ENCODE peak calls at places on chromosome 12, in nine cellular contexts. B is mammary epithelial cell, S is ascending aorta, M is OCI-LY7, R is kidney, Z is IMR-90, K is progenitor cell of endocrine pancreas, P is CD14-positive monocyte, G is right lobe of liver. C is an unnamed sample.

GRCh38 chr12:4293942-4294505 is 20.5 kb downstream of the CCND2 start:
- DNase-seq in G (no peak), K (no peak), Z (no peak), M (no peak), S (no peak), B (no peak), P (no peak), R (peak), C (no peak)

GRCh38 chr12:2540535-2540941 is 254.2 kb upstream of the FKBP4 start:
- DNase-seq in R (peak), Z (no peak), P (no peak), K (no peak), M (no peak), S (no peak), G (no peak), B (no peak), C (no peak)

GRCh38 chr12:89573081-89573810 is 47.4 kb upstream of the POC1B start:
- DNase-seq in K (no peak), R (no peak), Z (no peak), S (no peak), M (no peak), P (no peak), B (no peak), G (no peak), C (no peak)

GRCh38 chr12:25245491-25245890 is 5.2 kb downstream of the KRAS start:
- DNase-seq in B (no peak), R (no peak), P (no peak), G (no peak), S (no peak), M (no peak), Z (no peak), K (no peak), C (no peak)

GRCh38 chr12:12201274-12201758 is 65.5 kb downstream of the LRP6 start:
- DNase-seq in Z (peak), M (no peak), B (no peak), P (no peak), G (no peak), R (no peak), S (no peak), K (no peak), C (no peak)

GRCh38 chr12:21818627-21819026 is 44.1 kb upstream of the KCNJ8 start:
- DNase-seq in P (no peak), K (no peak), M (no peak), S (no peak), G (no peak), B (peak), Z (peak), R (no peak), C (no peak)

GRCh38 chr12:29220632-29221336 is 71.7 kb downstream of the FAR2 start:
- DNase-seq in M (no peak), R (no peak), P (no peak), Z (no peak), G (no peak), B (no peak), S (no peak), K (no peak), C (no peak)

GRCh38 chr12:104352106-104352713 is 48.7 kb downstream of the EID3 start:
- DNase-seq in R (no peak), Z (peak), M (no peak), B (peak), K (no peak), P (no peak), G (no peak), S (no peak), C (no peak)

GRCh38 chr12:68001486-68002466 is 12.5 kb downstream of the IFNG-AS1 start:
- DNase-seq in G (no peak), K (no peak), R (no peak), M (peak), Z (peak), S (no peak), P (no peak), B (no peak), C (no peak)

GRCh38 chr12:56212360-56212759 is 9.4 kb downstream of the RNF41 start:
- DNase-seq in Z (no peak), R (no peak), K (no peak), B (no peak), M (no peak), P (no peak), G (no peak), S (no peak), C (no peak)

GRCh38 chr12:57138526-57139272 is 8.7 kb downstream of the LRP1-AS start:
- DNase-seq in M (no peak), B (no peak), G (peak), R (peak), S (peak), Z (no peak), K (no peak), P (no peak), C (no peak)

GRCh38 chr12:72547593-72547992 is 275.4 kb downstream of the TRHDE start:
- DNase-seq in Z (peak), G (no peak), P (no peak), B (peak), R (no peak), M (no peak), K (no peak), S (no peak), C (no peak)

GRCh38 chr12:12474471-12474928 is 88.2 kb downstream of the DUSP16 start:
- DNase-seq in S (no peak), G (no peak), P (no peak), K (no peak), B (no peak), R (no peak), Z (no peak), M (no peak), C (no peak)

GRCh38 chr12:25200703-25201102 is 5.7 kb downstream of the ETFRF1 start:
- DNase-seq in R (no peak), K (no peak), S (no peak), B (peak), G (no peak), Z (peak), P (no peak), M (no peak), C (no peak)

GRCh38 chr12:56151672-56152131 is 685 bp upstream of the MYL6B start:
- DNase-seq in B (peak), S (peak), K (no peak), P (no peak), Z (no peak), R (peak), G (peak), M (peak), C (peak)

GRCh38 chr12:107912421-107913004 is 138.0 kb downstream of the ASCL4 start:
- DNase-seq in K (peak), G (peak), P (peak), S (no peak), B (peak), R (no peak), M (peak), Z (no peak), C (no peak)

GRCh38 chr12:53750812-53751335 is 905 bp downstream of the CISTR start:
- DNase-seq in M (peak), R (peak), G (no peak), S (peak), K (no peak), Z (peak), P (no peak), B (no peak), C (no peak)

GRCh38 chr12:122921917-122922316 is 26.0 kb upstream of the VPS37B start:
- DNase-seq in G (no peak), M (no peak), R (no peak), P (no peak), S (no peak), B (no peak), Z (no peak), K (no peak), C (no peak)

GRCh38 chr12:54549774-54550451 is 512 bp downstream of the PDE1B start:
- DNase-seq in Z (no peak), M (no peak), P (no peak), K (no peak), B (peak), R (peak), S (no peak), G (no peak), C (no peak)

GRCh38 chr12:25501565-25501964 is 51.5 kb downstream of the LMNTD1 start:
- DNase-seq in G (no peak), M (no peak), R (no peak), S (no peak), K (no peak), P (no peak), Z (peak), B (no peak), C (no peak)

GRCh38 chr12:124044809-124045321 is 71.8 kb downstream of the ZNF664 start:
- DNase-seq in K (no peak), M (no peak), G (no peak), S (no peak), P (no peak), R (no peak), Z (no peak), B (peak), C (no peak)

GRCh38 chr12:92462049-92462448 is 240.7 kb upstream of the PLEKHG7 start:
- DNase-seq in R (no peak), M (peak), P (no peak), S (no peak), K (no peak), G (no peak), Z (no peak), B (no peak), C (no peak)

GRCh38 chr12:11607313-11608081 is 42.0 kb upstream of the ETV6 start:
- DNase-seq in M (no peak), B (no peak), R (no peak), P (no peak), K (no peak), S (no peak), Z (peak), G (peak), C (no peak)

GRCh38 chr12:43044241-43044640 is 454.7 kb upstream of the PRICKLE1 start:
- DNase-seq in K (no peak), Z (no peak), B (peak), R (no peak), G (no peak), P (no peak), M (no peak), S (no peak), C (no peak)

GRCh38 chr12:537772-538171 is 78.0 kb downstream of the B4GALNT3 start:
- DNase-seq in P (no peak), G (no peak), R (no peak), Z (no peak), M (no peak), S (no peak), B (peak), K (no peak), C (no peak)

GRCh38 chr12:12610711-12611110 is 965 bp upstream of the CREBL2 start:
- DNase-seq in G (no peak), S (no peak), M (no peak), R (no peak), K (no peak), Z (no peak), B (no peak), P (no peak), C (no peak)

GRCh38 chr12:123270380-123271181 is 1.1 kb downstream of the CDK2AP1 start:
- DNase-seq in R (peak), G (peak), Z (peak), M (peak), B (peak), K (no peak), P (peak), S (no peak), C (no peak)

GRCh38 chr12:122867701-122868461 is 28.0 kb downstream of the VPS37B start:
- DNase-seq in K (no peak), P (no peak), R (peak), M (peak), B (no peak), Z (no peak), S (peak), G (peak), C (no peak)

GRCh38 chr12:127546721-127547505 is 720.1 kb upstream of the TMEM132C start:
- DNase-seq in G (no peak), Z (no peak), R (no peak), B (no peak), S (no peak), P (no peak), K (no peak), M (no peak), C (no peak)

GRCh38 chr12:45051490-45052105 is 699 bp upstream of the DBX2 start:
- DNase-seq in K (no peak), G (no peak), P (no peak), Z (no peak), B (peak), M (no peak), R (peak), S (no peak), C (no peak)

GRCh38 chr12:1213205-1213604 is 222.2 kb downstream of the ERC1 start:
- DNase-seq in Z (no peak), K (no peak), P (no peak), B (no peak), G (no peak), R (no peak), S (no peak), M (no peak), C (no peak)

GRCh38 chr12:52172956-52173355 is 18.9 kb downstream of the KRT80 start:
- DNase-seq in M (no peak), G (no peak), K (no peak), B (no peak), Z (no peak), P (no peak), R (no peak), S (no peak), C (no peak)

GRCh38 chr12:52173526-52173925 is 18.3 kb downstream of the KRT80 start:
- DNase-seq in S (no peak), B (no peak), G (no peak), Z (no peak), M (no peak), K (no peak), R (no peak), P (no peak), C (no peak)

GRCh38 chr12:52178443-52178842 is 13.4 kb downstream of the KRT80 start:
- DNase-seq in Z (no peak), M (no peak), R (no peak), P (no peak), B (no peak), S (no peak), K (no peak), G (no peak), C (no peak)

GRCh38 chr12:52178984-52179383 is 12.8 kb downstream of the KRT80 start:
- DNase-seq in M (no peak), B (no peak), Z (no peak), R (no peak), P (no peak), G (no peak), S (no peak), K (no peak), C (no peak)

DNA sequence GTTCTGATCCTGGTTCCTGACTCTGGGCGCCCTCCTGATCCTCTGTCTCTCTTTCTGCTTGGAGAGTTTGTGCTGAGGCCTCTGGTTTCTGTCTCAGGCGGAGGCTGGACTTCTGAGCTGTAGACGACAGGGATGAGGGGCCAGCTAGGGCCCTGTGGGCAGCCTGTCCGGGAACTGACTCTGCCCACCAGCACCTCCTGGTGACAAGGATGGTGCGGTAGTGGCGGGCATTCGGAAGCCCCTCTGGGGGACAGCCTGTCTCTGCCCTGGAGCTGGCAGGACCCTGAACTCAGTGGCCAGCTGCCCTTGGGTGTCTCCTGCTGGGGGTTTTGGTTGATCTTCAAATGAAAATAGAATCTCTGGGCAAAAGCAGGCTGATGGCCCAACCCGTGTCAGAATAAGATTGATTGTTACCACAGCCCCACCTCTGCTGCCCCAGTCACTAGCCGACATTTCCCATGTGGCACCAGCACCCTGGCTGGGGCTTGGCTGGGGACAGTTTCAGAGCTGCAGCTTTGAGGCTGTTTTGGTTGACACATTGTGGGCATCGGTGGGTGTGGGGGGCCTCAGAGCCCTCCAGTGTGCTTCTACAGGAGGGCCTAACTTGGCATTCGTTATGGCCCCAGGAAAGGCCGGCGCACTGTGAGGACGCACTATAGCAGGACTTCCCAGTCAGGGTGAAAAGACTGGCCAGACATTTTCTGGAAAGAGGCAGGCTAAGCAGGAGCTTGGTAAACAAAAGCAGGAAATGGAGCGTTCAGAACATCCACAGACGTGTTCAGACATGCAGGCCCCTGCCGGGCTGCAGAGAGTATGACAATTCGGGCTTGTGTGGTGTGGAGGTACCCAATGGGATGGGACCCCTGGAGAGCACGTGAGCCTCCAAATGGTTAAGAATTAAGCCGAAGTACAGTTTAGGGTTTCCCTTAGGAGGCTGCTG is 16.1 kb downstream of the KRT80 start:
- DNase-seq in S (no peak), M (no peak), Z (no peak), P (no peak), B (peak), K (no peak), G (no peak), R (no peak), C (no peak)
- TF ChIP-seq CTCF in S (peak), M (no peak), Z (peak), P (no peak), B (peak), K (no peak), G (no peak), R (peak), C (peak)

GRCh38 chr12:69278814-69279782 is 39.7 kb downstream of the CPSF6 start:
- DNase-seq in P (no peak), M (no peak), R (no peak), G (no peak), Z (no peak), K (no peak), B (no peak), S (no peak), C (no peak)

GRCh38 chr12:69287556-69287955 is 48.2 kb downstream of the CPSF6 start:
- DNase-seq in K (no peak), S (no peak), G (no peak), Z (no peak), R (no peak), B (no peak), P (no peak), M (no peak), C (no peak)

GRCh38 chr12:69284131-69284530 is 44.8 kb downstream of the CPSF6 start:
- DNase-seq in K (peak), P (peak), Z (peak), R (peak), M (no peak), S (peak), B (peak), G (peak), C (peak)
- TF ChIP-seq CTCF in K (peak), P (no peak), Z (peak), R (no peak), M (no peak), S (no peak), B (no peak), G (peak), C (no peak)

DNA sequence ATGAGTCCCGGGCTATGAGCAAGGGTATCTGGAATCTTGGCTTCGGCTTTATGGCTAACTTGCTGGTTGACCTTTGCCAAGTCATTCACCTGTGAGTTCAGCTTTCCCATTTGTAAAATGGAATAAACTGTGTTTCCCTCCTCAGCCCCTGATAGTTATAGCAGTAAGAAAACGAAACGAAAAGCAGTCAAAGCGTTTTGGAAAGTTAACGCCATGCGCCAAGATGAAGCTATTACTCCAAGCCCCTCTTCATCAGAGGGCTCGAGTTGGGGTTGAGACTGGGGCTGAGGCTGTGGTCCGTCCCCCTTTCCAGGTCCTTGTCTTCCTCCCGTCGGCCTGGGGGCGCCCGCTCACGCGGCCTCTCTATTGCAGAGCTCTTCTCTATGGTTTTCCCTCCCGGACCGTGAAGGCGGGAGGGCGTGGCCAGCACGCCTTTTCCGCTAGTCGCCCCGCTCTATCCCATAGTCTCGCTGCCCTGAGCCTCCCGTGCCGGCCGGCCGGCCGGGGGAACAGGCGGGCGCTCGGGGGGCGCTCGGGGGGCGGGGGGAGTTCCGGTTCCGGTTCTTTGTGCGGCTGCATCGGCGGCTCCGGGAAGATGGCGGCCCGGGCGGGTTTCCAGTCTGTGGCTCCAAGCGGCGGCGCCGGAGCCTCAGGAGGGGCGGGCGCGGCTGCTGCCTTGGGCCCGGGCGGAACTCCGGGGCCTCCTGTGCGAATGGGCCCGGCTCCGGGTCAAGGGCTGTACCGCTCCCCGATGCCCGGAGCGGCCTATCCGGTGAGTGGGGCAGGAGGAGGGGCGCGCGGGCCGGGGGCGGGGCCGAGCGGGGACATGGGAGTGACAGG is at the start of gene SMARCD1:
- DNase-seq in B (peak), P (peak), Z (peak), M (peak), R (peak), G (peak), K (peak), S (peak), C (peak)
- TF ChIP-seq CTCF in B (peak), P (peak), Z (peak), M (peak), R (peak), G (peak), K (peak), S (peak), C (no peak)

DNA sequence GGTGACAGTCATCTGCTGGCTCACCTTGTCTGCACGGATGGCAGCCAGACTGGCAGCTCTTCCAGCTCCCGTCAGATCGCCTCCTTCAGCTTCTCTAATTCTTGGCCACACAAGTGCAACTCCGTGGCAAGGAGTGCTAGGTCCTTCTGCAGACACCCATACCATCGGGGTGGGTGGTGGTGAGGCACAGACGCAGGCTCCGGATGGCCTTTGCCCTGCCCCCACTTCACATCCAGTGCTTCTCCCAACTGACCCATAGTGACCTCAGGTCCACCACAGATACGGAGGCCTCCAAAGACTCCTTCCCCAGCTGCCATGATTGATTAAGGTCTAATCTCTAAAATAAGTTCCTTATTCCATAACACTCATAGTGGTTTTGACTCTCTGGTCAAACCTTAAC is 19.9 kb upstream of the CD27 start:
- DNase-seq in Z (no peak), M (no peak), R (no peak), K (no peak), S (no peak), G (peak), P (no peak), B (no peak), C (no peak)
- TF ChIP-seq CTCF in Z (no peak), M (no peak), R (no peak), K (no peak), S (no peak), G (no peak), P (no peak), B (no peak), C (no peak)

GRCh38 chr12:48996794-48997718 is 2.1 kb downstream of the DDN start:
- DNase-seq in S (peak), M (peak), P (peak), Z (peak), R (peak), K (peak), B (no peak), G (peak), C (peak)
- TF ChIP-seq CTCF in S (peak), M (peak), P (peak), Z (peak), R (peak), K (peak), B (no peak), G (peak), C (peak)

GRCh38 chr12:109387425-109388166 is 39.9 kb downstream of the MYO1H start:
- DNase-seq in B (peak), P (no peak), M (peak), Z (peak), G (no peak), R (no peak), S (no peak), K (no peak), C (no peak)
- TF ChIP-seq CTCF in B (peak), P (peak), M (peak), Z (peak), G (peak), R (peak), S (peak), K (peak), C (no peak)